ENCODE peak calls at places on chromosomes 1 and 21, in seven cellular contexts. X is spleen, W is psoas muscle, Q is IMR-90, K is HL-60, A is cardiac muscle cell, D is lower lobe of right lung. Y is an unnamed sample. For H3K27me3, the result is how much of the 10 kb centered on the place peaks cover.

GRCh38 chr1:116448785-116449385 is 75.8 kb downstream of the ATP1A1 start:
- DNase-seq in D (no peak), W (no peak), X (no peak), K (no peak), A (no peak), Q (peak), Y (no peak)

GRCh38 chr21:41453198-41453597 is 27.2 kb downstream of the MX1 start:
- DNase-seq in X (peak), Q (no peak), W (no peak), A (no peak), D (no peak), K (no peak), Y (no peak)

GRCh38 chr21:31108969-31109368 is 70.7 kb upstream of the KRTAP19-8 start:
- DNase-seq in W (no peak), X (no peak), A (no peak), K (no peak), D (no peak), Q (peak), Y (no peak)

GRCh38 chr1:184379111-184379752 is 7.6 kb upstream of the C1orf21 start:
- DNase-seq in Q (no peak), K (no peak), W (no peak), D (no peak), A (peak), X (no peak), Y (no peak)

GRCh38 chr1:212457740-212458338 is 25.1 kb downstream of the NENF start:
- DNase-seq in K (peak), Q (peak), A (peak), W (no peak), D (no peak), X (peak), Y (no peak)

GRCh38 chr1:79161077-79161476 is 154.5 kb upstream of the ADGRL4 start:
- DNase-seq in A (no peak), Q (peak), D (no peak), K (no peak), W (no peak), X (no peak), Y (no peak)

GRCh38 chr1:78491311-78492071 is 717 bp downstream of the PTGFR start:
- DNase-seq in A (peak), D (no peak), W (peak), X (no peak), Q (peak), K (no peak), Y (peak)

GRCh38 chr1:31714442-31715096 is 10.8 kb upstream of the COL16A1 start:
- DNase-seq in W (peak), D (no peak), X (peak), Q (peak), K (no peak), A (peak), Y (no peak)

GRCh38 chr1:26828352-26829093 is 2.0 kb downstream of the ZDHHC18 start:
- DNase-seq in Q (no peak), X (peak), A (no peak), D (peak), W (no peak), K (no peak), Y (peak)

GRCh38 chr1:235128453-235129328 is at the start of gene TOMM20:
- DNase-seq in A (peak), Q (peak), W (peak), X (peak), K (peak), D (peak), Y (peak)
- TF ChIP-seq CTCF in A (no peak), Q (no peak), W (no peak), X (no peak), K (no peak), D (no peak), Y (no peak)

GRCh38 chr1:20381045-20381641 is 90.5 kb downstream of the VWA5B1 start:
- DNase-seq in K (no peak), A (no peak), X (no peak), D (no peak), Q (no peak), W (no peak), Y (no peak)
- H3K27me3 ChIP-seq in K (under half), A (half or more), X (half or more), D (under half), Q (under half), W (under half), Y (under half)

GRCh38 chr1:93878501-93878888 is 511 bp downstream of the DNTTIP2 start:
- DNase-seq in K (peak), W (peak), X (peak), Q (peak), A (peak), D (peak), Y (peak)
- H3K4me3 ChIP-seq in K (peak), W (peak), X (peak), Q (peak), A (peak), D (peak), Y (peak)

DNA sequence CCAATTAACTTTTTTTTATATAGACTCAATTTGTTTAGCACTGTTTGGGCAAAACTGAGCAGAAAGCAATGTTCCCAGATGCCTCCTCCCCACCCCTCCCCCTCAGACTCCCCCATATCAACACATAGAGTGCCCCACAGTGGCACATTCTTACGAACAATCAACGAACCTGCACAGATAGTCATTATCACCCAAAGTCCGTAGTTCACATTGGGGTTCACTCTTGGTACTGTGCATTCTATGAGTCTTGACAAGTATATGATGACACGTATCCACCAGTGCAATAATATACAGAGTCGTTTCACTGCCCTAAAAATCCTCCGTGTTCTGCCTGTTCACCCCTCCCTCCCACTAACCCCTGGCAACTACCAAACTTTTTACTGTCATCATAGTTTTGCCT is 37.1 kb upstream of the HNRNPU start:
- DNase-seq in D (no peak), X (no peak), K (no peak), A (no peak), Q (no peak), W (no peak), Y (no peak)
- TF ChIP-seq CTCF in D (no peak), X (no peak), K (no peak), A (no peak), Q (no peak), W (no peak), Y (no peak)

GRCh38 chr1:3725366-3725765 is 26.9 kb upstream of the CCDC27 start:
- DNase-seq in W (no peak), D (no peak), K (no peak), A (no peak), X (no peak), Q (no peak), Y (no peak)

GRCh38 chr1:3718764-3719163 is 33.5 kb upstream of the CCDC27 start:
- DNase-seq in D (no peak), X (no peak), W (no peak), K (no peak), Q (no peak), A (no peak), Y (no peak)

GRCh38 chr1:3727042-3727824 is 25.0 kb upstream of the CCDC27 start:
- DNase-seq in Q (no peak), K (no peak), D (no peak), X (no peak), A (peak), W (no peak), Y (no peak)

GRCh38 chr1:3721955-3722465 is 30.2 kb upstream of the CCDC27 start:
- DNase-seq in W (no peak), X (no peak), A (no peak), D (no peak), Q (no peak), K (no peak), Y (no peak)

GRCh38 chr1:3722846-3723245 is 29.4 kb upstream of the CCDC27 start:
- DNase-seq in Q (no peak), W (no peak), K (no peak), X (no peak), A (no peak), D (no peak), Y (no peak)
- H3K27me3 ChIP-seq in Q (under half), W (under half), K (under half), X (under half), A (under half), D (under half), Y (under half)

GRCh38 chr1:90561384-90561783 is 155.7 kb downstream of the BARHL2 start:
- DNase-seq in X (no peak), W (no peak), K (no peak), A (no peak), D (no peak), Q (no peak), Y (no peak)
- H3K4me3 ChIP-seq in X (no peak), W (no peak), K (no peak), A (no peak), D (no peak), Q (no peak), Y (no peak)

DNA sequence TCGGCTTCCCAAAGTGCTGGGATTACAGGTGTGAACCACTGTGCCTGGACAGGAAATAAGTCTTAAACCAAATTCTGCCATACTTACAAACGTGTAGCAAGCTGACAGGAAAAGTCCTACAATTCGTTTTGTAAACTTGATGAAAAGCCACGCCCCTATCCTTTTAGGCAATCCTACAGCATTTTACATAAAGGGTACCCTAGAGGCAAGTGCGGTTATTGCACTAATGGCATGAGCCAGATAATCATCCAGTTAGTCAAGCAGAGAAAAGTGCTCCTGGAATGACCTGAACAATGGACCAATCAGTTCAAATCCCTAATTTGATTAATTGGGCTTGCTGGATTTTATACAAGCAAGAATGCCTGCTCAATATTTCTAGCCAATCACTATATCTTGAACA is 338.2 kb downstream of the KIF26B start:
- DNase-seq in X (no peak), W (no peak), Q (no peak), A (no peak), K (no peak), D (no peak), Y (no peak)
- TF ChIP-seq CTCF in X (no peak), W (no peak), Q (peak), A (peak), K (no peak), D (no peak), Y (no peak)

GRCh38 chr1:20169932-20170331 is 16.0 kb upstream of the UBXN10 start:
- DNase-seq in X (no peak), Q (no peak), W (no peak), A (no peak), K (no peak), D (no peak), Y (no peak)
- H3K27me3 ChIP-seq in X (under half), Q (under half), W (under half), A (under half), K (under half), D (under half), Y (under half)

DNA sequence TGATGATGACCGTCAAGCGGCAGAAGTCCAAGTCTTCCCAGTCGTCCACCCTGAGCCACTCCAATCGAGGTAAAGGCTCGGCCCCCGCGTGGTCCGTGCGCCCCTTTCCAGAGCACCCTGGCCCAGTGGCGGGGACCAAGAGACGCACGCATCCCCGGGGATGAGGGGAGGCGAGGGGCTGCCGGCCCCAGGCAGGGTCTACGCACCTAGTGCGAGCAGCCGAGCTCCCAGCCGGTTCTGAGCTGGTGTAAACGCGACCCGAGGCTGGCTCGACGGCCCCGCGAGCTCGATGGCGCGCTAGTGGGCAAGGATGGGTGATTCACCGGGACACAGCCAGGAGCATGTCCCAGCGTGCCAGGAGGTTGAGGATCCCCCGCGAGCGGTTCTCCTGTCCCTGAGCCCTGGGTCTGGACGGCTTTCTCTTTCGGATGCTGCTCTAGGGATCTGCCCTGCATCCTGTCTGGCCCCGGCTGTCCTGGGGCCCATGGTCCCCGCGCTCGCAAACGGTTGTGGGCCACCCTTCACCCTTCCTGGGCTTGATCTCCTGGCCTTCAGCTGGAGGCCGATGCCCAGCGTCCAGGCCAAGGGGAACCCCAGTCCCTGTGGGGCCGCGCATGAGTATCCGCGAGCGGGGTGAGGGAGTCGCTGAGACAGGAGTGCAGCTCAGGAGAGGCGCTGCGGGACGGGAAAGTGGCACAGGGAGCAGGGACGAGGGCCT is 689 bp downstream of the PKP1 start:
- DNase-seq in K (no peak), W (no peak), A (no peak), Q (no peak), X (peak), D (no peak), Y (no peak)
- H3K4me3 ChIP-seq in K (no peak), W (peak), A (no peak), Q (no peak), X (no peak), D (peak), Y (no peak)

GRCh38 chr1:20658166-20658915 is 2.8 kb downstream of the DDOST start:
- DNase-seq in K (no peak), D (no peak), W (no peak), Q (no peak), X (no peak), A (no peak), Y (no peak)

GRCh38 chr1:20661235-20662109 is at the start of gene DDOST:
- DNase-seq in W (peak), K (peak), Q (peak), X (peak), D (peak), A (peak), Y (peak)

GRCh38 chr1:20663365-20663764 is 2.2 kb upstream of the DDOST start:
- DNase-seq in K (no peak), D (no peak), Q (no peak), X (no peak), W (no peak), A (no peak), Y (no peak)

GRCh38 chr1:20662110-20662475 is 924 bp upstream of the DDOST start:
- DNase-seq in K (no peak), A (no peak), Q (no peak), D (no peak), W (no peak), X (no peak), Y (no peak)

GRCh38 chr1:20660363-20661234 is 570 bp downstream of the DDOST start:
- DNase-seq in Q (no peak), X (no peak), D (no peak), K (no peak), A (no peak), W (peak), Y (no peak)
- TF ChIP-seq CTCF in Q (no peak), X (no peak), D (no peak), K (no peak), A (no peak), W (no peak), Y (no peak)